ENCODE peak calls at places on chromosomes 4 and X, in nine cellular contexts. O, V, A, K, W, Q, P, M and I are unnamed samples.
A peak's percentile ranks its signal among the peaks of the same experiment; 100 is the strongest.

GRCh38 chr4:184310881-184311709 is 93.4 kb upstream of the ENPP6 start:
- DNase-seq in O (peak; percentile 51), V (no peak), A (no peak), K (peak; percentile 99), W (no peak), Q (no peak), P (no peak), M (no peak), I (no peak)

GRCh38 chr4:171880136-171880535 is 66.9 kb downstream of the GALNTL6 start:
- DNase-seq in O (no peak), V (peak; percentile 28), A (no peak), K (no peak), W (no peak), Q (peak; percentile 82), P (no peak), M (peak; percentile 82), I (peak; percentile 85)

GRCh38 chr4:173651651-173652282 is 121.7 kb upstream of the HAND2 start:
- DNase-seq in O (no peak), V (no peak), A (no peak), K (no peak), W (no peak), Q (no peak), P (no peak), M (no peak), I (no peak)

GRCh38 chrX:38891641-38892413 is 90.6 kb downstream of the MID1IP1 start:
- DNase-seq in O (no peak), V (no peak), A (peak; percentile 53), K (no peak), W (no peak), Q (peak; percentile 8), P (no peak), M (no peak), I (no peak)

GRCh38 chr4:37389967-37390580 is 145.5 kb downstream of the NWD2 start:
- DNase-seq in O (peak; percentile 78), V (peak; percentile 26), A (peak; percentile 77), K (peak; percentile 67), W (peak; percentile 52), Q (peak; percentile 50), P (no peak), M (peak; percentile 13), I (peak; percentile 25)

GRCh38 chrX:25278341-25278740 is 262.6 kb upstream of the ARX start:
- DNase-seq in O (no peak), V (no peak), A (no peak), K (no peak), W (no peak), Q (no peak), P (no peak), M (no peak), I (no peak)

GRCh38 chr4:113328514-113328913 is 279.1 kb downstream of the ANK2 start:
- DNase-seq in O (peak; percentile 50), V (no peak), A (peak; percentile 20), K (no peak), W (no peak), Q (no peak), P (no peak), M (no peak), I (no peak)

GRCh38 chr4:124132161-124132560 is 580.4 kb downstream of the ANKRD50 start:
- DNase-seq in O (no peak), V (no peak), A (no peak), K (no peak), W (no peak), Q (no peak), P (no peak), M (peak; percentile 22), I (no peak)

GRCh38 chrX:302975-303374 is 15.6 kb downstream of the GTPBP6 start:
- DNase-seq in O (no peak), V (no peak), A (no peak), K (no peak), W (no peak), Q (no peak), P (no peak), M (no peak), I (no peak)

GRCh38 chrX:865422-865821 is 234.8 kb downstream of the SHOX start:
- DNase-seq in O (no peak), V (no peak), A (no peak), K (no peak), W (no peak), Q (no peak), P (no peak), M (no peak), I (no peak)

GRCh38 chr4:39913466-39913865 is 64.2 kb downstream of the PDS5A start:
- DNase-seq in O (no peak), V (no peak), A (no peak), K (no peak), W (no peak), Q (no peak), P (no peak), M (no peak), I (no peak)

GRCh38 chr4:159434496-159435241 is 331.8 kb downstream of the RAPGEF2 start:
- DNase-seq in O (no peak), V (peak; percentile 52), A (no peak), K (no peak), W (no peak), Q (peak; percentile 14), P (no peak), M (no peak), I (no peak)